ENCODE peak calls at places on chromosomes 11 and 22, in nine cellular contexts. H is body of pancreas, J is NB4, Y is gastrocnemius medialis, G is uterus, W is HCT116, O is Peyer's patch, Z is heart left ventricle, K is ovary. B is an unnamed sample.

GRCh38 chr22:44773082-44773481 is 20.7 kb downstream of the ARHGAP8 start:
- DNase-seq in H (no peak), J (no peak), Y (no peak), G (no peak), W (no peak), O (no peak), Z (no peak), K (no peak), B (no peak)

GRCh38 chr11:30984827-30985226 is 384.7 kb downstream of the DCDC1 start:
- DNase-seq in H (no peak), J (no peak), Y (no peak), G (no peak), W (no peak), O (no peak), Z (no peak), K (no peak), B (no peak)

GRCh38 chr11:16607675-16608644 is 130.5 kb upstream of the C11orf58 start:
- DNase-seq in H (peak; percentile 77), J (no peak), Y (peak; percentile 73), G (peak; percentile 41), W (no peak), O (peak; percentile 65), Z (peak; percentile 86), K (peak; percentile 62), B (peak; percentile 71)

GRCh38 chr11:44637477-44637876 is 72.0 kb downstream of the CD82 start:
- DNase-seq in H (no peak), J (peak; percentile 76), Y (no peak), G (no peak), W (no peak), O (no peak), Z (no peak), K (no peak), B (no peak)

GRCh38 chr11:75004215-75004614 is 15.5 kb downstream of the NEU3 start:
- DNase-seq in H (no peak), J (no peak), Y (no peak), G (no peak), W (no peak), O (no peak), Z (no peak), K (no peak), B (no peak)

GRCh38 chr11:76845069-76845468 is 15.6 kb upstream of the ACER3 start:
- DNase-seq in H (no peak), J (no peak), Y (no peak), G (no peak), W (no peak), O (no peak), Z (no peak), K (no peak), B (no peak)

GRCh38 chr11:104713366-104713765 is 184.9 kb downstream of the CASP12 start:
- DNase-seq in H (no peak), J (no peak), Y (no peak), G (no peak), W (no peak), O (no peak), Z (no peak), K (no peak), B (no peak)

GRCh38 chr11:130677486-130678153 is 229.2 kb downstream of the ADAMTS15 start:
- DNase-seq in H (peak; percentile 31), J (no peak), Y (no peak), G (no peak), W (no peak), O (no peak), Z (peak; percentile 24), K (no peak), B (no peak)

GRCh38 chr11:2445107-2445947 is 519 bp downstream of the KCNQ1 start:
- DNase-seq in H (peak; percentile 57), J (no peak), Y (no peak), G (no peak), W (no peak), O (peak; percentile 67), Z (no peak), K (no peak), B (peak; percentile 89)

GRCh38 chr22:39927544-39927943 is 26.7 kb downstream of the GRAP2 start:
- DNase-seq in H (no peak), J (peak; percentile 4), Y (no peak), G (no peak), W (no peak), O (no peak), Z (no peak), K (no peak), B (no peak)

GRCh38 chr11:41273908-41274307 is 185.5 kb downstream of the LRRC4C start:
- DNase-seq in H (no peak), J (no peak), Y (no peak), G (no peak), W (no peak), O (no peak), Z (no peak), K (no peak), B (no peak)

GRCh38 chr11:6613496-6613895 is 1.5 kb upstream of the TAF10 start:
- DNase-seq in H (no peak), J (no peak), Y (no peak), G (no peak), W (no peak), O (no peak), Z (no peak), K (no peak), B (no peak)

GRCh38 chr11:107619926-107620325 is 29.0 kb downstream of the ELMOD1 start:
- DNase-seq in H (no peak), J (no peak), Y (no peak), G (no peak), W (no peak), O (no peak), Z (no peak), K (no peak), B (no peak)

GRCh38 chr11:69035959-69036340 is 12.8 kb upstream of the TPCN2 start:
- DNase-seq in H (no peak), J (no peak), Y (no peak), G (peak; percentile 53), W (no peak), O (no peak), Z (no peak), K (peak; percentile 61), B (no peak)

GRCh38 chr11:10301656-10302293 is 3.1 kb upstream of the ADM start:
- DNase-seq in H (no peak), J (no peak), Y (no peak), G (no peak), W (no peak), O (no peak), Z (no peak), K (no peak), B (no peak)

GRCh38 chr22:37659066-37659896 is 758 bp downstream of the PDXP start:
- DNase-seq in H (peak; percentile 64), J (peak; percentile 58), Y (no peak), G (no peak), W (no peak), O (peak; percentile 88), Z (no peak), K (peak; percentile 65), B (peak; percentile 90)

GRCh38 chr11:87926250-87926970 is 248.8 kb downstream of the RAB38 start:
- DNase-seq in H (no peak), J (peak; percentile 58), Y (no peak), G (no peak), W (peak; percentile 80), O (no peak), Z (no peak), K (no peak), B (no peak)

GRCh38 chr11:119421351-119421750 is 1.6 kb downstream of the THY1 start:
- DNase-seq in H (no peak), J (no peak), Y (no peak), G (no peak), W (no peak), O (no peak), Z (no peak), K (no peak), B (no peak)
- H3K4me3 ChIP-seq in H (no peak overlapping the region), J (no peak overlapping the region), Y (no peak overlapping the region), G (no peak overlapping the region), W (no peak overlapping the region), O (no peak overlapping the region), Z (peak overlapping the region; percentile 57), K (no peak overlapping the region), B (peak overlapping the region; percentile 35)

GRCh38 chr11:67278939-67279588 is 10.0 kb upstream of the ANKRD13D start:
- DNase-seq in H (no peak), J (no peak), Y (no peak), G (no peak), W (no peak), O (no peak), Z (no peak), K (no peak), B (peak; percentile 77)

GRCh38 chr11:67275606-67276409 is 9.5 kb downstream of the GRK2 start:
- DNase-seq in H (peak; percentile 13), J (peak; percentile 49), Y (peak; percentile 10), G (no peak), W (no peak), O (peak; percentile 44), Z (no peak), K (no peak), B (peak; percentile 82)

GRCh38 chr11:67276821-67277230 is 10.6 kb downstream of the GRK2 start:
- DNase-seq in H (peak; percentile 27), J (peak; percentile 98), Y (no peak), G (no peak), W (no peak), O (peak; percentile 65), Z (no peak), K (no peak), B (peak; percentile 90)

GRCh38 chr11:67278135-67278938 is 10.8 kb upstream of the ANKRD13D start:
- DNase-seq in H (no peak), J (no peak), Y (no peak), G (no peak), W (no peak), O (no peak), Z (no peak), K (no peak), B (peak; percentile 84)

GRCh38 chr11:67277231-67277961 is 11.1 kb downstream of the GRK2 start:
- DNase-seq in H (peak; percentile 60), J (peak; percentile 100), Y (peak; percentile 85), G (peak; percentile 80), W (no peak), O (peak; percentile 82), Z (peak; percentile 93), K (peak; percentile 85), B (peak; percentile 99)
- TF ChIP-seq POLR2A in H (no peak), J (peak; percentile 74), Y (peak; percentile 59), G (peak; percentile 26), W (no peak), O (no peak), Z (no peak), K (no peak), B (no peak)

DNA sequence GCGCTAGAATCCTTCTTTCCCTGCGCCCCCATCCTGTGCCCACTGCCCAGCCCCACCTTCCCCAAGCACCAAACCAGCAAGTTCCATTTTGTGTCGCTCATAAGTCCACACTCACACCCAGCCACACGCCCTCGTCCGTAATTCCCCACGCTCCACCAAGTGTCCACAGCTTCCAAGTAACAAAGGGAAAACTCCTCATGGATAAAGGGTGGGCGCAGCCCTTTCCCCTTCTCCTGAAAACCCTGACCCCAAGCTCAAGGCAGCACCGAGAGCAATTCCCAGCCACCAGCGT is 463 bp downstream of the FXYD6 start:
- DNase-seq in H (no peak), J (no peak), Y (no peak), G (no peak), W (no peak), O (no peak), Z (no peak), K (no peak), B (no peak)
- H3K4me3 ChIP-seq in H (no peak overlapping the region), J (no peak overlapping the region), Y (peak overlapping the region; percentile 64), G (peak overlapping the region; percentile 83), W (peak overlapping the region; percentile 55), O (peak overlapping the region; percentile 44), Z (peak overlapping the region; percentile 69), K (peak overlapping the region; percentile 78), B (peak overlapping the region; percentile 47)

DNA sequence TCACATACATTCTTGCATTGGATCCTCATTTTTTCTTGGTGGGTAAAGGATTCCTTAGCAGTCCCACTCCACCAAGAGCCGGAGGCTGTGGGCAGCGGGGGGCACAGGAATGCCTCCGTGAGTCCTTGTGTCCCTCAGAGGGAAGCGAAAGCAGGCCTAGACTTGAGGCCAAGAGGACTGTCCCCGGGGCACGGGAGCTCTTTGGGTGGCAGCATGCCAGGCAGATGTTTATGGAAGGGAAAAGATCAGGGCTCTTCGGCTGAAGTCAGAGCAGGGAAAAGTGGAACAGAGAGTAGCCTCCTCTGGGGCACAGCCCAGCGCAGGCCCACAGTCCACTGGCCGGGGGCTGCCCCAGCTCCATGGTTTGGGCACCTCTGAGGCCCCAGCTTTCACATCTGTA is 21.7 kb downstream of the LRFN4 start:
- DNase-seq in H (no peak), J (no peak), Y (no peak), G (no peak), W (no peak), O (peak; percentile 44), Z (no peak), K (no peak), B (no peak)
- TF ChIP-seq POLR2A in H (no peak), J (no peak), Y (no peak), G (no peak), W (no peak), O (no peak), Z (no peak), K (no peak), B (no peak)

B was measured in spleen.